ENCODE peak calls at places on chromosome 21, in five cellular contexts. Q, W, Y, A and F are unnamed samples.
A peak's percentile ranks its signal among the peaks of the same experiment; 100 is the strongest.

GRCh38 chr21:29499734-29500343 is 201.1 kb downstream of the BACH1 start:
- DNase-seq in Q (peak; percentile 43), W (peak; percentile 32), Y (peak; percentile 62), A (peak; percentile 51), F (peak; percentile 74)

GRCh38 chr21:24011087-24011486 is 1596.2 kb downstream of the MRPL39 start:
- DNase-seq in Q (no peak), W (no peak), Y (no peak), A (no peak), F (no peak)

GRCh38 chr21:21096956-21097355 is 98.7 kb downstream of the NCAM2 start:
- DNase-seq in Q (no peak), W (no peak), Y (no peak), A (no peak), F (no peak)

GRCh38 chr21:42746593-42747266 is 93.3 kb downstream of the PDE9A start:
- DNase-seq in Q (no peak), W (no peak), Y (peak; percentile 87), A (no peak), F (no peak)

GRCh38 chr21:41153443-41153842 is 14.5 kb upstream of the BACE2 start:
- DNase-seq in Q (no peak), W (no peak), Y (no peak), A (no peak), F (no peak)

GRCh38 chr21:32538147-32538792 is 47.1 kb downstream of the TCP10L start:
- DNase-seq in Q (no peak), W (no peak), Y (peak; percentile 42), A (no peak), F (no peak)

GRCh38 chr21:21183092-21183491 is 184.9 kb downstream of the NCAM2 start:
- DNase-seq in Q (no peak), W (no peak), Y (no peak), A (no peak), F (no peak)

GRCh38 chr21:32949701-32950100 is 76.0 kb upstream of the OLIG2 start:
- DNase-seq in Q (no peak), W (no peak), Y (no peak), A (no peak), F (no peak)

GRCh38 chr21:31624961-31625491 is 34.5 kb upstream of the SOD1 start:
- DNase-seq in Q (no peak), W (no peak), Y (no peak), A (no peak), F (no peak)

GRCh38 chr21:29677326-29677725 is 262.5 kb downstream of the GRIK1 start:
- DNase-seq in Q (no peak), W (no peak), Y (no peak), A (no peak), F (no peak)

GRCh38 chr21:31768720-31769119 is 36.8 kb upstream of the SCAF4 start:
- DNase-seq in Q (no peak), W (no peak), Y (no peak), A (no peak), F (no peak)

GRCh38 chr21:42846221-42846620 is 33.1 kb downstream of the WDR4 start:
- DNase-seq in Q (peak; percentile 5), W (no peak), Y (no peak), A (no peak), F (no peak)

GRCh38 chr21:33848252-33848953 is 67.2 kb downstream of the ATP5PO start:
- DNase-seq in Q (no peak), W (no peak), Y (no peak), A (no peak), F (no peak)

GRCh38 chr21:42118121-42118795 is 47.1 kb downstream of the UMODL1 start:
- DNase-seq in Q (no peak), W (no peak), Y (peak; percentile 50), A (no peak), F (no peak)

GRCh38 chr21:33402011-33402979 is 918 bp upstream of the IFNGR2 start:
- DNase-seq in Q (peak; percentile 78), W (no peak), Y (peak; percentile 90), A (no peak), F (peak; percentile 56)

GRCh38 chr21:23639726-23640125 is 1967.6 kb downstream of the MRPL39 start:
- DNase-seq in Q (no peak), W (no peak), Y (no peak), A (no peak), F (no peak)

GRCh38 chr21:33268736-33269441 is 2.7 kb downstream of the IL10RB start:
- DNase-seq in Q (no peak), W (peak; percentile 90), Y (no peak), A (peak; percentile 22), F (no peak)

GRCh38 chr21:19853709-19854575 is 1144.3 kb upstream of the NCAM2 start:
- DNase-seq in Q (no peak), W (no peak), Y (no peak), A (no peak), F (peak; percentile 16)

GRCh38 chr21:29725025-29725736 is 214.6 kb downstream of the GRIK1 start:
- DNase-seq in Q (no peak), W (no peak), Y (no peak), A (no peak), F (no peak)

DNA sequence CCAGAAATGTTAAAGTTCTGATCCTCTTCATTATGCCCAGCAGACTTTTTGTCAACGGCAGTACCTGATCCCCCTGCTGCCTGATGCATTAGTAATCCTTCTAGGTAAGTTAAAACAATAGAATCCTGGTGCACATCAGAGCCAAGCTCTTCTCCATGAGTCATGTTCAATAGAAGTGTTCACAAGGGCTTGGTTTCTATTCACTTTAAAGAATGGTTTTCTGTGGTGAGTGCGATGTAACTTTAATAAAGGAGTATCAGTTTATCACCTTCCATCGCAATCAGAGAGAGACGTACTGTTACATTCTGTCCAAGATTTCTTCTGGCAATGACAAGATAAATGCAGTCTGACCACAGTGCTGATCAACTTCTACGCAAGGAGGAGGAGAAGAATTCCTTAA is 96.8 kb downstream of the NRIP1 start:
- DNase-seq in Q (no peak), W (no peak), Y (no peak), A (no peak), F (no peak)
- TF ChIP-seq MAX in Q (no peak), W (no peak), Y (no peak), A (no peak), F (no peak)

GRCh38 chr21:36917487-36918158 is 48.8 kb downstream of the HLCS start:
- DNase-seq in Q (no peak), W (no peak), Y (peak; percentile 17), A (peak; percentile 84), F (peak; percentile 43)
- TF ChIP-seq MAX in Q (no peak), W (no peak), Y (no peak), A (peak; percentile 33), F (no peak)

GRCh38 chr21:44791246-44791645 is 10.4 kb downstream of the UBE2G2 start:
- DNase-seq in Q (no peak), W (no peak), Y (no peak), A (no peak), F (no peak)
- TF ChIP-seq MAX in Q (no peak), W (no peak), Y (no peak), A (no peak), F (no peak)

DNA sequence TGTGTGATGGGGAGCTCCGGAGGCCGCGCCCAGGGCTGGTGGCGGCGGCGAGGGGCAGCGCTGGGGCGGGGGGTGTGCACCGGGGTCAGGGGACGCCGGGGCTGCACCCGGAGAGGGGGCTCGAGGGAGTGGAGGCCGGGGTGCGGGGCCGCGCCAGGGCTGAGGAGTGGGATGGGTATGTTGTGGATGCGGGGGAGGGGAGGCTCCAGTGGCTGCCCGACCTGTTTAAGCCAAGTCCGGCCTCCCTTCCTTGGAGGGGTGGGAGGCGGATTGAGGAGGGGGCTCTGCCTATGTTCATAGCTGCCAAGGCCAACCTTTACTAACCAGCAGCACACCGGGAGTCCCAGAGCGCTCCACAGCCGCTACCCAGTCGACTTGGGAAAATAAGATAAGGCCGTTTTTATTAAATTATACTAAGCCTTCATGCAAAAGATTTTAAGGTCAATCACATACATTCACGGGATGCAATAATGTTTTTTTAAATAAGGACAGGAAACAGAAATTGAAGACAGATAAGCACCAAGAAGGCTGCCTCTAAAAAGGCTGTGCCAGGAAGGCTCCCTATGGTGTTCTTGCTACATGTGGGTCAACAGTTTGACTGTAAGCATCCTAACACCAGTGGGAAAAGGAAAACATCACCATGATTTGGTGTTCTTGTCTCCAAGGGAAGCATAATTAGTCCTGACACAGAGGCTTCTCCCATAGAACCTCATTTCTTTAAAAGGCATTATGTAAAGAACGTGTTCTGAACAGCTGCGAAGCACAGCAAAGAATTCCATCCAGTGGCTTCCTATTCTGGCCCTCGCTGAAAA is 583 bp upstream of the HLCS start:
- DNase-seq in Q (no peak), W (no peak), Y (peak; percentile 32), A (no peak), F (peak; percentile 53)
- TF ChIP-seq MAX in Q (no peak), W (no peak), Y (no peak), A (no peak), F (no peak)

DNA sequence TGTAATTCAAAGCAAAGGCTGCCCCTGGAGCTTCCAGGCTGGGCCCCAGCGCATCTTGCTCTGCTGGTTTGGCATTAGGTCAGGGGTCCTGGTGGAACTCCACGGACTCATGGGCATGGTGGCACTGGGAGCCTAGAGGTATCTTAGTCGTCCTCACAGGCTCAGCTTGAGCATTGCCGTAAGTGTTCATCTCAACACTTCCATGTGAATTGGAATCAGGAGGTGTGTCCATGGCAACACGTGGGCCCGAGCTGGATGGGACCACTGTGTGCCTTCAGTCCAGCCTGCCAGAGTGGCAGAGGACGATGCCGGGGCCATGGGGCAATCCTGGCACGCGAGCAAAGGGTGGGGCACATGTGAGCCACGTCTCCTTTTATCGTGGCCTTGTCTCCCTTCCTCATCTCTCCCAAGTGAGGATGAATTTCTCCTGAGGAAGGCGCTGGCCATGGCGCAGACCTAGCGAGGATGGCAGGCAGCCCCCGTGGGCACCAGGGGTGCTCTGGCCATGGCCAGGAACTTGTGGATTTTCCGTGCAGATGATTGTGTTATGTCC is 47.0 kb downstream of the AGPAT3 start:
- DNase-seq in Q (no peak), W (no peak), Y (no peak), A (no peak), F (no peak)
- TF ChIP-seq MAX in Q (no peak), W (no peak), Y (no peak), A (no peak), F (no peak)

GRCh38 chr21:39776589-39776988 is 31.6 kb downstream of the IGSF5 start:
- DNase-seq in Q (no peak), W (no peak), Y (no peak), A (no peak), F (no peak)
- TF ChIP-seq MAX in Q (no peak), W (no peak), Y (no peak), A (no peak), F (no peak)

DNA sequence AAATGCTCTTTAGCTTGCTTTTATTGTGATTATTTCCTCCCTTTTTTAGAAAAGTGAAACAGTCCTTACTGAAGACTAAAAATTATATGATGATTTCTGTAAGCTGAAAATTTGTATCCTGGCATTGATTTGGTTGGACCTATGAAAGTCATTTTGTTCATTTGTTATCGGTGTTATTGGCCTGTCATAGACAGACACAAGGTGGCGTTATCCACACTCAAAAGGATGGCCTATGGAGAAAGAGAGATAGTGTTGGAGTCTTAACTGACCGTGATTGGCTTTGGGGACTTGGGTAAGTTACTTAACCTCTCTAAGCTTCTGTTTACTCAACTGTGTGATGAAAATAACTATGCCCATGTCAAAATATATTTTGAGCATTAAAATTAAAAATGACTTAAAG is 203.6 kb upstream of the CHODL start:
- DNase-seq in Q (peak; percentile 4), W (no peak), Y (peak; percentile 48), A (peak; percentile 0), F (peak; percentile 15)
- TF ChIP-seq MAX in Q (no peak), W (no peak), Y (no peak), A (no peak), F (no peak)

DNA sequence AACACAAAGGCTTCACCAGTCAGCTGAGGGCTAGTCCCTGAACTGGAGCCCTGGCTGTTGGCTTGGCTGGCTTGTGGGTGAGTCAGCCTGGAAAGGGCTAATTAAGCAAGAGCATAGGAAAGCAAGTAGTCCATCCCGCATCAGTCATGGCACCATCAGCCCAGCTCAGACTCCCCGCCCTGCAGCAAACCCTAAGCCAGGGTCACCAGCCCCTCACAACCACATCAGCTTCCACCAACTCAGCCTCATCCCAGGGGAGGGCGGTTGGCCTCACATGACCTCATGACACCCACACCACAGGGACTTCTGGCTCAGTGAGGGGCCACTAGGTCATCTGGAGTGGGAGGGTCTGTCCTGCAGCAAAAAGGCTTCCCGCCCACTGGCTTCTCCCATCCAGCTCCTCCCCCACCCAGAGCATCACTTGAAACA is 7.0 kb upstream of the SPATC1L start:
- DNase-seq in Q (peak; percentile 28), W (no peak), Y (peak; percentile 44), A (no peak), F (no peak)
- TF ChIP-seq MAX in Q (no peak), W (no peak), Y (no peak), A (no peak), F (no peak)